ENCODE peak calls at places on chromosomes 13 and 19, in ten cellular contexts. W is SJCRH30; E is heart right ventricle; P is lower lobe of right lung; J is ovary; K is right atrium auricular region; F is tibial nerve; B is CD8-positive, alpha-beta T cell; O is cardiac muscle cell; C is thoracic aorta. L is an unnamed sample.

GRCh38 chr13:110187501-110188161 is 119.3 kb downstream of the COL4A1 start:
- DNase-seq in E (peak; percentile 73), P (no peak), F (no peak), O (peak; percentile 93), C (no peak), J (no peak), K (no peak), B (no peak), W (peak; percentile 5), L (no peak)

GRCh38 chr13:30698023-30698422 is 37.3 kb upstream of the ALOX5AP start:
- DNase-seq in O (no peak), J (no peak), W (peak; percentile 73), F (no peak), P (no peak), B (no peak), E (no peak), C (no peak), K (no peak), L (no peak)

GRCh38 chr19:1507763-1508506 is 4.9 kb downstream of the ADAMTSL5 start:
- DNase-seq in E (peak; percentile 95), B (peak; percentile 96), O (peak; percentile 98), W (peak; percentile 97), K (peak; percentile 96), C (peak; percentile 72), J (peak; percentile 94), P (peak; percentile 91), F (peak; percentile 95), L (peak; percentile 91)

GRCh38 chr13:72556945-72557344 is 170.5 kb downstream of the MZT1 start:
- DNase-seq in K (no peak), E (no peak), F (no peak), W (no peak), P (no peak), B (no peak), O (no peak), C (no peak), J (no peak), L (no peak)

GRCh38 chr19:33998739-33999345 is 173.5 kb upstream of the LSM14A start:
- DNase-seq in J (no peak), K (no peak), W (no peak), C (no peak), E (no peak), P (no peak), B (no peak), F (no peak), O (no peak), L (no peak)

GRCh38 chr13:80444240-80445015 is 103.5 kb upstream of the SPRY2 start:
- DNase-seq in P (no peak), B (no peak), E (no peak), F (no peak), C (no peak), O (no peak), J (no peak), K (no peak), W (no peak), L (peak; percentile 13)

GRCh38 chr13:30779608-30780007 is 44.3 kb downstream of the ALOX5AP start:
- DNase-seq in O (no peak), F (no peak), W (no peak), P (no peak), B (no peak), K (no peak), J (no peak), C (no peak), E (no peak), L (no peak)

GRCh38 chr19:30577551-30578090 is 205.4 kb downstream of the ZNF536 start:
- DNase-seq in C (no peak), W (no peak), O (no peak), E (no peak), B (no peak), F (no peak), P (no peak), J (no peak), K (no peak), L (no peak)

GRCh38 chr13:35712907-35713685 is 236.6 kb upstream of the MAB21L1 start:
- DNase-seq in C (no peak), J (no peak), W (peak; percentile 42), E (no peak), B (no peak), F (no peak), O (no peak), P (no peak), K (no peak), L (no peak)

GRCh38 chr13:25375727-25376358 is 4.1 kb downstream of the ATP8A2 start:
- DNase-seq in J (no peak), K (no peak), W (peak; percentile 79), F (peak; percentile 41), E (peak; percentile 13), O (peak; percentile 59), P (no peak), B (no peak), C (no peak), L (no peak)

GRCh38 chr13:99821741-99822140 is 149.8 kb downstream of the ZIC5 start:
- DNase-seq in F (no peak), C (no peak), P (no peak), W (no peak), J (no peak), K (no peak), O (no peak), E (no peak), B (no peak), L (no peak)

GRCh38 chr13:33218426-33218825 is 67.1 kb downstream of the STARD13 start:
- DNase-seq in O (no peak), B (no peak), W (no peak), P (no peak), F (no peak), C (no peak), J (no peak), E (no peak), K (no peak), L (no peak)

GRCh38 chr13:75416327-75417005 is 65.5 kb downstream of the TBC1D4 start:
- DNase-seq in O (peak; percentile 30), E (no peak), K (no peak), P (no peak), W (peak; percentile 61), J (no peak), C (no peak), B (no peak), F (no peak), L (no peak)

GRCh38 chr19:47190167-47190727 is 40.8 kb downstream of the BBC3 start:
- DNase-seq in P (peak; percentile 88), O (peak; percentile 41), K (no peak), F (no peak), W (peak; percentile 89), C (peak; percentile 54), J (peak; percentile 63), E (peak; percentile 32), B (peak; percentile 80), L (peak; percentile 34)

GRCh38 chr13:79398915-79399314 is 7.1 kb downstream of the RBM26 start:
- DNase-seq in W (no peak), O (no peak), P (no peak), C (no peak), F (no peak), E (no peak), K (no peak), J (no peak), B (no peak), L (no peak)

GRCh38 chr13:79403113-79403512 is 2.9 kb downstream of the RBM26 start:
- DNase-seq in C (no peak), O (no peak), F (no peak), K (no peak), J (no peak), W (no peak), P (no peak), B (no peak), E (no peak), L (no peak)

GRCh38 chr13:79402679-79403078 is 3.4 kb downstream of the RBM26 start:
- DNase-seq in J (no peak), E (no peak), O (no peak), C (no peak), P (no peak), K (no peak), B (no peak), W (no peak), F (no peak), L (no peak)

GRCh38 chr13:79402074-79402635 is 3.9 kb downstream of the RBM26 start:
- DNase-seq in O (no peak), F (no peak), K (no peak), C (no peak), W (no peak), B (no peak), P (no peak), E (no peak), J (no peak), L (no peak)

GRCh38 chr13:79401259-79402071 is 4.6 kb downstream of the RBM26 start:
- DNase-seq in O (no peak), F (no peak), K (no peak), J (no peak), P (no peak), E (no peak), W (no peak), B (no peak), C (no peak), L (no peak)
- H3K4me1 ChIP-seq in O (peaks cover 27% of the 10 kb centered on the region), F (peaks cover 31% of the 10 kb centered on the region), K (peaks cover 50% of the 10 kb centered on the region), J (peaks cover 9% of the 10 kb centered on the region), P (peaks cover 58% of the 10 kb centered on the region), E (peaks cover 62% of the 10 kb centered on the region), W (peaks cover 4% of the 10 kb centered on the region), B (peaks cover 58% of the 10 kb centered on the region), C (peaks cover 29% of the 10 kb centered on the region), L (peaks cover 57% of the 10 kb centered on the region)

DNA sequence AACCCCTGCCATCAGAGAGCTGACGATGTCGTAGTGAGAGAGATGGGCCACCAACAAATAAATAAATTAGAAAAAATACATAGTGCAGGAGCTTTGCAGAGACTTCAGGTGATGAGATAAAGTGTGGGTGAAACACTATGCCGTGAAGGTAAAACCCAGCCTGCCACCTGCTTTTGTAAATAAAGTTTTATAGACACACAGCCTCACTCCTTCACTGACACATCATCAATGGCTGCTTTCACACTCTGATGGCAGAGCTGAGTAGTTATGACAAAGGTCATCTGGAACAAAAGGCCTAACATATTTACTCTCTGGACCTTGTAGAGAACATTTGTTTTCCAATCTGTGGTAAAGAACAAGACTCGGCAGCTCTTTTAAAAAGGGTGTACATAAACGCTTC is 45.0 kb downstream of the MBD3L2B start:
- DNase-seq in W (no peak), K (no peak), O (no peak), C (no peak), P (no peak), J (no peak), B (no peak), F (no peak), E (no peak), L (no peak)
- H3K4me1 ChIP-seq in W (no peaks in the 10 kb centered on the region), K (no peaks in the 10 kb centered on the region), O (no peaks in the 10 kb centered on the region), C (no peaks in the 10 kb centered on the region), P (no peaks in the 10 kb centered on the region), J (no peaks in the 10 kb centered on the region), B (no peaks in the 10 kb centered on the region), F (no peaks in the 10 kb centered on the region), E (no peaks in the 10 kb centered on the region), L (no peaks in the 10 kb centered on the region)

GRCh38 chr13:43319617-43320444 is 296.4 kb downstream of the DNAJC15 start:
- DNase-seq in O (no peak), K (no peak), E (no peak), J (no peak), P (no peak), B (no peak), W (peak; percentile 71), F (no peak), C (no peak), L (no peak)
- H3K4me1 ChIP-seq in O (peaks cover 15% of the 10 kb centered on the region), K (peaks cover 12% of the 10 kb centered on the region), E (peaks cover 13% of the 10 kb centered on the region), J (peaks cover 3% of the 10 kb centered on the region), P (peaks cover 10% of the 10 kb centered on the region), B (no peaks in the 10 kb centered on the region), W (peaks cover 51% of the 10 kb centered on the region), F (no peaks in the 10 kb centered on the region), C (no peaks in the 10 kb centered on the region), L (peaks cover 9% of the 10 kb centered on the region)

DNA sequence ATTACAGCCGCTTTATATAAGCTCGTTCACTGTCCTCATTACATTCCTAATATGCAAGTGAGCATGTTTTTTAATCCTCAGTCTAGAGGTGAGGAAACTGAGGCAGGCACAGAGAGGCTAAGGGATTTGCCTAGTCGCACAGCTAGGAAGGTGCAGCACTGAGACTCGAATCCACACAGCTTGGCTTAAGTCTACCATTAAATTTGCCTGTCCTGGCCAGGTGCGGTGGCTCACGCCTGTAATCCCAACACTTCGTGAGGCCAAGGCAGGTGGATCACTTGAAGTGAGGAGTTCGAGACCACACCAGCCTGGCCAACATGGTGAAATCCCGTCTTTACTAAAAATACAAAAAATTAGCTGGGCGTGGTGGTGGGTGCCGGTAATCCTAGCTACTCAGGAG is 8.0 kb downstream of the RPS16 start:
- DNase-seq in K (no peak), J (no peak), C (no peak), P (no peak), W (no peak), B (no peak), O (no peak), F (no peak), E (no peak), L (no peak)
- H3K4me1 ChIP-seq in K (peaks cover 30% of the 10 kb centered on the region), J (peaks cover 8% of the 10 kb centered on the region), C (peaks cover 11% of the 10 kb centered on the region), P (peaks cover 34% of the 10 kb centered on the region), W (peaks cover 7% of the 10 kb centered on the region), B (no peaks in the 10 kb centered on the region), O (peaks cover 10% of the 10 kb centered on the region), F (peaks cover 22% of the 10 kb centered on the region), E (peaks cover 39% of the 10 kb centered on the region), L (peaks cover 5% of the 10 kb centered on the region)

L was measured in gastrocnemius medialis.